ENCODE peak calls at places on chromosomes 1 and 21, in nine cellular contexts. F is left ventricle myocardium inferior, J is cardiac muscle cell, X is AG04450, D is PC-3, O is brain microvascular endothelial cell, M is left lung, T is tibial artery, P is breast epithelium. C is an unnamed sample.

GRCh38 chr1:24743404-24744211 is 1.6 kb upstream of the CLIC4 start:
- DNase-seq in F (no peak), P (no peak), O (peak; percentile 28), X (no peak), M (no peak), J (no peak), D (no peak), T (no peak), C (no peak)

GRCh38 chr1:150484431-150484830 is 2.8 kb upstream of the TARS2 start:
- DNase-seq in X (no peak), O (no peak), P (no peak), M (no peak), D (peak; percentile 25), F (no peak), J (peak; percentile 43), T (no peak), C (no peak)

GRCh38 chr1:23693599-23693998 is 2.0 kb downstream of the RPL11 start:
- DNase-seq in T (no peak), D (no peak), P (no peak), O (no peak), F (no peak), X (no peak), J (no peak), M (no peak), C (no peak)

GRCh38 chr21:42051788-42052187 is 19.3 kb upstream of the UMODL1 start:
- DNase-seq in D (no peak), O (no peak), J (no peak), T (no peak), F (no peak), M (peak; percentile 24), X (no peak), P (no peak), C (no peak)

GRCh38 chr1:115643219-115643618 is 1.4 kb downstream of the VANGL1 start:
- DNase-seq in D (no peak), J (no peak), F (no peak), P (no peak), X (no peak), M (no peak), T (no peak), O (no peak), C (no peak)

GRCh38 chr1:158537609-158538008 is 16.6 kb downstream of the OR6Y1 start:
- DNase-seq in P (no peak), O (no peak), X (no peak), F (no peak), T (no peak), M (no peak), D (no peak), J (no peak), C (no peak)

GRCh38 chr1:67599085-67599484 is 85.9 kb upstream of the GADD45A start:
- DNase-seq in J (peak; percentile 36), O (no peak), F (no peak), M (no peak), T (no peak), D (no peak), X (no peak), P (no peak), C (no peak)

GRCh38 chr1:209406111-209406654 is 177.3 kb upstream of the CAMK1G start:
- DNase-seq in J (no peak), F (no peak), M (no peak), O (no peak), P (no peak), T (no peak), X (no peak), D (peak; percentile 65), C (no peak)

GRCh38 chr21:18951291-18952038 is 547.9 kb upstream of the TMPRSS15 start:
- DNase-seq in J (peak; percentile 82), F (no peak), P (no peak), M (peak; percentile 13), O (no peak), D (peak; percentile 78), T (no peak), X (no peak), C (no peak)

GRCh38 chr1:21673277-21673780 is 4.2 kb upstream of the RAP1GAP start:
- DNase-seq in J (no peak), P (peak; percentile 57), F (peak; percentile 79), T (peak; percentile 67), O (peak; percentile 28), X (no peak), M (no peak), D (peak; percentile 4), C (peak; percentile 76)

GRCh38 chr21:37057614-37058013 is 15.3 kb downstream of the PIGP start:
- DNase-seq in T (no peak), X (no peak), D (no peak), M (no peak), O (no peak), J (no peak), P (no peak), F (no peak), C (no peak)
- H3K4me3 ChIP-seq in T (no peak overlapping the region), X (no peak overlapping the region), D (no peak overlapping the region), M (no peak overlapping the region), O (no peak overlapping the region), J (no peak overlapping the region), P (no peak overlapping the region), F (no peak overlapping the region), C (no peak overlapping the region)

GRCh38 chr1:110152133-110152785 is 2.0 kb downstream of the SLC6A17 start:
- DNase-seq in M (no peak), D (peak; percentile 59), T (no peak), F (no peak), P (no peak), J (no peak), X (no peak), O (peak; percentile 20), C (no peak)
- H3K27me3 ChIP-seq in M (peaks cover 96% of the 10 kb centered on the region), D (peaks cover 21% of the 10 kb centered on the region), T (peaks cover 65% of the 10 kb centered on the region), F (peaks cover 100% of the 10 kb centered on the region), P (no peaks in the 10 kb centered on the region), J (peaks cover 86% of the 10 kb centered on the region), X (peaks cover 10% of the 10 kb centered on the region), O (peaks cover 7% of the 10 kb centered on the region), C (peaks cover 6% of the 10 kb centered on the region)

DNA sequence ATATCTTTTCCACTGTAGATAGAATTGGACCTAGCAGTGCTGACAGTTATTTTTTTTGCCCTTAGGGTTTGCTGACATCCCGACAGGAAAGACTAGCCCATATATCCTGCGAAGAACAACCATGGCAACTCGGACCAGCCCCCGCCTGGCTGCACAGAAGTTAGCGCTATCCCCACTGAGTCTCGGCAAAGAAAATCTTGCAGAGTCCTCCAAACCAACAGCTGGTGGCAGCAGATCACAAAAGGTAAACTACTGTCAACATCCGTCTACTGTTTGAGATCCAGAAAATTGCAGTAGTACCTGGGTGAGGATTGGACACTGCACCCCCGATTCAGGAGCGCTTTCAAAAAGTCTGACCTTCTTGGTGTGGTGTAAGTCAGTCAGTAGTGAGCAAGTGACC is 55.8 kb downstream of the CENPF start:
- DNase-seq in F (no peak), J (peak; percentile 52), O (peak; percentile 46), P (no peak), M (no peak), X (no peak), T (no peak), D (peak; percentile 46), C (no peak)
- TF ChIP-seq CTCF in F (peak; percentile 30), J (peak; percentile 39), O (peak; percentile 71), P (peak; percentile 35), M (no peak), X (peak; percentile 54), T (no peak), D (peak; percentile 65), C (no peak)

DNA sequence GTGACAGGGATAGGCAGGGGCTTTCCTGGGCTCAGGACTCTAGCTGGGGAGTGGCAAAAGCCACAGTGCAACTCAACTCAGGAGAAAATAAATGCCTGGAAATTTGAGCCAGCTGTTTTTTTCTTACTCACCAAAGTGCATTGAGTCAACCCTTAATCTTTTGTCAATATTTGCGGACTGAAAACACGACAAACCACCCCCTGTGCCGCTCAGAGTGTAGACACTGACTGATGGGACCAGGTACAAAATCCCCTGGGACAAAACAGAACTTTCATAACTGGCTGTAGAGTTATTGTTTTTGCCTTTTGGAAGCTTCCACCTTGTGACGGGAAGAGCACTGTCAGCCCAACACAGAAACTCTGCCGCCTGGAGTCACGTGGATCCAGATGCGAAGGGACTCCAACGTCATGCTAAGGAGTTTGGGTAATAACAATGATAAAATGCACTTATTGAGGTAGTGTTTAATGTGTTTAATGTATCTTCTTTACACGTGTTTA is 164.6 kb downstream of the PLPP3 start:
- DNase-seq in D (peak; percentile 95), P (no peak), M (no peak), F (no peak), X (no peak), T (no peak), J (no peak), O (no peak), C (no peak)
- H3K4me3 ChIP-seq in D (peak overlapping the region; percentile 7), P (no peak overlapping the region), M (no peak overlapping the region), F (no peak overlapping the region), X (no peak overlapping the region), T (no peak overlapping the region), J (no peak overlapping the region), O (no peak overlapping the region), C (no peak overlapping the region)